ENCODE peak calls at places on chromosomes 3 and 15, in seven cellular contexts. One of them, this sample, is unnamed.

GRCh38 chr3:34703058-34703457 is 904.6 kb downstream of the PDCD6IP start:
- DNase-seq in osteoblast: no peak
- DNase-seq in left ventricle myocardium inferior: no peak
- DNase-seq in suprapubic skin: no peak
- DNase-seq in OCI-LY7: no peak
- DNase-seq in pancreas: no peak
- DNase-seq in stomach: no peak
- DNase-seq in this sample: no peak

GRCh38 chr3:139757448-139758030 is 79.8 kb upstream of the NMNAT3 start:
- DNase-seq in OCI-LY7: no peak
- DNase-seq in stomach: no peak
- DNase-seq in left ventricle myocardium inferior: no peak
- DNase-seq in osteoblast: no peak
- DNase-seq in pancreas: no peak
- DNase-seq in suprapubic skin: no peak
- DNase-seq in this sample: no peak

GRCh38 chr15:78524230-78524629 is 16.0 kb upstream of the PSMA4 start:
- DNase-seq in suprapubic skin: no peak
- DNase-seq in OCI-LY7: no peak
- DNase-seq in stomach: no peak
- DNase-seq in pancreas: no peak
- DNase-seq in osteoblast: no peak
- DNase-seq in left ventricle myocardium inferior: no peak
- DNase-seq in this sample: no peak

GRCh38 chr3:172543884-172544283 is 20.7 kb upstream of the TNFSF10 start:
- DNase-seq in osteoblast: no peak
- DNase-seq in left ventricle myocardium inferior: no peak
- DNase-seq in suprapubic skin: no peak
- DNase-seq in OCI-LY7: no peak
- DNase-seq in pancreas: no peak
- DNase-seq in stomach: no peak
- DNase-seq in this sample: no peak

GRCh38 chr3:165895919-165896318 is 58.7 kb upstream of the BCHE start:
- DNase-seq in stomach: no peak
- DNase-seq in suprapubic skin: no peak
- DNase-seq in osteoblast: no peak
- DNase-seq in left ventricle myocardium inferior: no peak
- DNase-seq in pancreas: no peak
- DNase-seq in OCI-LY7: peak; percentile 45
- DNase-seq in this sample: no peak

GRCh38 chr3:27105904-27106303 is 263.3 kb downstream of the NEK10 start:
- DNase-seq in stomach: no peak
- DNase-seq in pancreas: no peak
- DNase-seq in left ventricle myocardium inferior: no peak
- DNase-seq in OCI-LY7: no peak
- DNase-seq in suprapubic skin: no peak
- DNase-seq in osteoblast: peak; percentile 10
- DNase-seq in this sample: peak; percentile 29

GRCh38 chr15:51185213-51185619 is 90.5 kb upstream of the TNFAIP8L3 start:
- DNase-seq in pancreas: no peak
- DNase-seq in left ventricle myocardium inferior: no peak
- DNase-seq in osteoblast: no peak
- DNase-seq in OCI-LY7: no peak
- DNase-seq in suprapubic skin: no peak
- DNase-seq in stomach: no peak
- DNase-seq in this sample: no peak

GRCh38 chr15:70715840-70716510 is 47.4 kb downstream of the UACA start:
- DNase-seq in suprapubic skin: no peak
- DNase-seq in left ventricle myocardium inferior: no peak
- DNase-seq in pancreas: no peak
- DNase-seq in stomach: no peak
- DNase-seq in OCI-LY7: no peak
- DNase-seq in osteoblast: peak; percentile 69
- DNase-seq in this sample: no peak

GRCh38 chr3:138114988-138115971 is at the start of gene DZIP1L:
- DNase-seq in stomach: peak; percentile 56
- DNase-seq in suprapubic skin: peak; percentile 78
- DNase-seq in osteoblast: peak; percentile 92
- DNase-seq in left ventricle myocardium inferior: peak; percentile 69
- DNase-seq in OCI-LY7: no peak
- DNase-seq in pancreas: peak; percentile 54
- DNase-seq in this sample: peak; percentile 61

GRCh38 chr15:70195171-70195807 is 97.6 kb upstream of the TLE3 start:
- DNase-seq in suprapubic skin: no peak
- DNase-seq in OCI-LY7: no peak
- DNase-seq in osteoblast: no peak
- DNase-seq in left ventricle myocardium inferior: no peak
- DNase-seq in pancreas: no peak
- DNase-seq in stomach: no peak
- DNase-seq in this sample: no peak

GRCh38 chr3:31254483-31254882 is 278.2 kb upstream of the STT3B start:
- DNase-seq in stomach: no peak
- DNase-seq in osteoblast: no peak
- DNase-seq in left ventricle myocardium inferior: no peak
- DNase-seq in pancreas: no peak
- DNase-seq in suprapubic skin: no peak
- DNase-seq in OCI-LY7: no peak
- DNase-seq in this sample: no peak

GRCh38 chr15:53462631-53463030 is 296.8 kb downstream of the WDR72 start:
- DNase-seq in suprapubic skin: no peak
- DNase-seq in stomach: no peak
- DNase-seq in OCI-LY7: no peak
- DNase-seq in left ventricle myocardium inferior: no peak
- DNase-seq in osteoblast: no peak
- DNase-seq in pancreas: no peak
- DNase-seq in this sample: no peak

GRCh38 chr3:58093573-58094195 is 85.5 kb downstream of the FLNB start:
- DNase-seq in OCI-LY7: no peak
- DNase-seq in osteoblast: peak; percentile 87
- DNase-seq in pancreas: no peak
- DNase-seq in left ventricle myocardium inferior: no peak
- DNase-seq in stomach: no peak
- DNase-seq in suprapubic skin: no peak
- DNase-seq in this sample: no peak

GRCh38 chr3:188881954-188882641 is 289.7 kb upstream of the TPRG1 start:
- DNase-seq in left ventricle myocardium inferior: no peak
- DNase-seq in suprapubic skin: no peak
- DNase-seq in pancreas: no peak
- DNase-seq in osteoblast: peak; percentile 66
- DNase-seq in stomach: no peak
- DNase-seq in OCI-LY7: no peak
- DNase-seq in this sample: no peak

GRCh38 chr3:4726549-4726948 is 233.4 kb downstream of the ITPR1 start:
- DNase-seq in left ventricle myocardium inferior: no peak
- DNase-seq in pancreas: no peak
- DNase-seq in osteoblast: no peak
- DNase-seq in suprapubic skin: no peak
- DNase-seq in OCI-LY7: no peak
- DNase-seq in stomach: no peak
- DNase-seq in this sample: no peak

GRCh38 chr3:37751967-37752660 is 109.6 kb upstream of the CTDSPL start:
- DNase-seq in suprapubic skin: no peak
- DNase-seq in pancreas: no peak
- DNase-seq in OCI-LY7: no peak
- DNase-seq in osteoblast: no peak
- DNase-seq in stomach: no peak
- DNase-seq in left ventricle myocardium inferior: no peak
- DNase-seq in this sample: no peak

GRCh38 chr15:90412356-90413194 is 24.5 kb downstream of the IQGAP1 start:
- DNase-seq in suprapubic skin: no peak
- DNase-seq in left ventricle myocardium inferior: no peak
- DNase-seq in pancreas: peak; percentile 61
- DNase-seq in osteoblast: no peak
- DNase-seq in stomach: peak; percentile 59
- DNase-seq in OCI-LY7: peak; percentile 44
- DNase-seq in this sample: no peak

GRCh38 chr3:11131371-11131770 is 22.9 kb upstream of the HRH1 start:
- DNase-seq in osteoblast: peak; percentile 78
- DNase-seq in stomach: no peak
- DNase-seq in left ventricle myocardium inferior: no peak
- DNase-seq in pancreas: no peak
- DNase-seq in OCI-LY7: no peak
- DNase-seq in suprapubic skin: no peak
- DNase-seq in this sample: no peak

GRCh38 chr15:92636950-92637481 is 18.6 kb downstream of the FAM174B start:
- DNase-seq in suprapubic skin: no peak
- DNase-seq in OCI-LY7: no peak
- DNase-seq in pancreas: peak; percentile 91
- DNase-seq in osteoblast: no peak
- DNase-seq in stomach: peak; percentile 91
- DNase-seq in left ventricle myocardium inferior: no peak
- DNase-seq in this sample: peak; percentile 66

GRCh38 chr15:30889231-30889630 is 14.5 kb upstream of the FAN1 start:
- DNase-seq in left ventricle myocardium inferior: no peak
- DNase-seq in pancreas: no peak
- DNase-seq in osteoblast: no peak
- DNase-seq in stomach: no peak
- DNase-seq in OCI-LY7: no peak
- DNase-seq in suprapubic skin: no peak
- DNase-seq in this sample: no peak

GRCh38 chr3:140994316-140994715 is 52.7 kb downstream of the SLC25A36 start:
- DNase-seq in pancreas: no peak
- DNase-seq in left ventricle myocardium inferior: no peak
- DNase-seq in OCI-LY7: no peak
- DNase-seq in stomach: no peak
- DNase-seq in osteoblast: no peak
- DNase-seq in suprapubic skin: no peak
- DNase-seq in this sample: no peak

GRCh38 chr3:136171097-136171542 is 25.0 kb downstream of the MSL2 start:
- DNase-seq in stomach: no peak
- DNase-seq in left ventricle myocardium inferior: no peak
- DNase-seq in OCI-LY7: no peak
- DNase-seq in osteoblast: no peak
- DNase-seq in pancreas: no peak
- DNase-seq in suprapubic skin: no peak
- DNase-seq in this sample: no peak

DNA sequence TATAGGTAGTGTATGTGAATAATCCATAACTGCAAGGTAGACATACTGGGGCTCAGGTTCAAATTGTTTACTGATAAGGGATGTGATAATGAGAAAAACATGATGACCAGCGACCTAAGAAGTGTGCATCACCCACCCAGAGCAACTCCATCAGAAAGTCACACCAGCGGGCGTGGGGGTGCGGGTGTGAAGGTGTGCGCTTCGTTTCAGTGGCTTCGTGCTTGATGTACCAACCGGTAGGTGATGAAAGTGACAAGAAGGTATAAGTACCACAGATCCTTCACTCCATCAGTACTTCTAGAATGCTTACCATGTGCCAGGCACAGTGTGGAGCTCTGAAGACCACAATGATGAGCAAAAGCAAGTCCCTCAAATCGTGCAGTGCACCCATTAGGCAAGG is 11.2 kb downstream of the ANP32A start:
- DNase-seq in pancreas: no peak
- DNase-seq in osteoblast: no peak
- DNase-seq in OCI-LY7: no peak
- DNase-seq in stomach: no peak
- DNase-seq in left ventricle myocardium inferior: no peak
- DNase-seq in suprapubic skin: peak; percentile 26
- DNase-seq in this sample: no peak
- H3K36me3 ChIP-seq in pancreas: no peaks in the 10 kb centered on the region
- H3K36me3 ChIP-seq in osteoblast: no peaks in the 10 kb centered on the region
- H3K36me3 ChIP-seq in OCI-LY7: peaks cover 99% of the 10 kb centered on the region
- H3K36me3 ChIP-seq in stomach: peaks cover 19% of the 10 kb centered on the region
- H3K36me3 ChIP-seq in left ventricle myocardium inferior: no peaks in the 10 kb centered on the region
- H3K36me3 ChIP-seq in suprapubic skin: no peaks in the 10 kb centered on the region
- H3K36me3 ChIP-seq in this sample: no peaks in the 10 kb centered on the region

GRCh38 chr15:42984534-42985034 is 64.0 kb upstream of the TTBK2 start:
- DNase-seq in suprapubic skin: no peak
- DNase-seq in left ventricle myocardium inferior: no peak
- DNase-seq in stomach: no peak
- DNase-seq in OCI-LY7: no peak
- DNase-seq in pancreas: no peak
- DNase-seq in osteoblast: no peak
- DNase-seq in this sample: no peak
- TF ChIP-seq CTCF in suprapubic skin: no peak
- TF ChIP-seq CTCF in left ventricle myocardium inferior: no peak
- TF ChIP-seq CTCF in stomach: no peak
- TF ChIP-seq CTCF in OCI-LY7: peak; percentile 31
- TF ChIP-seq CTCF in pancreas: no peak
- TF ChIP-seq CTCF in osteoblast: peak; percentile 22
- TF ChIP-seq CTCF in this sample: no peak

GRCh38 chr15:25268166-25268565 is 170.7 kb downstream of the UBE3A start:
- DNase-seq in stomach: no peak
- DNase-seq in suprapubic skin: no peak
- DNase-seq in osteoblast: no peak
- DNase-seq in left ventricle myocardium inferior: no peak
- DNase-seq in pancreas: no peak
- DNase-seq in OCI-LY7: peak; percentile 27
- DNase-seq in this sample: no peak
- H3K36me3 ChIP-seq in stomach: no peaks in the 10 kb centered on the region
- H3K36me3 ChIP-seq in suprapubic skin: no peaks in the 10 kb centered on the region
- H3K36me3 ChIP-seq in osteoblast: no peaks in the 10 kb centered on the region
- H3K36me3 ChIP-seq in left ventricle myocardium inferior: no peaks in the 10 kb centered on the region
- H3K36me3 ChIP-seq in pancreas: no peaks in the 10 kb centered on the region
- H3K36me3 ChIP-seq in OCI-LY7: no peaks in the 10 kb centered on the region
- H3K36me3 ChIP-seq in this sample: no peaks in the 10 kb centered on the region

DNA sequence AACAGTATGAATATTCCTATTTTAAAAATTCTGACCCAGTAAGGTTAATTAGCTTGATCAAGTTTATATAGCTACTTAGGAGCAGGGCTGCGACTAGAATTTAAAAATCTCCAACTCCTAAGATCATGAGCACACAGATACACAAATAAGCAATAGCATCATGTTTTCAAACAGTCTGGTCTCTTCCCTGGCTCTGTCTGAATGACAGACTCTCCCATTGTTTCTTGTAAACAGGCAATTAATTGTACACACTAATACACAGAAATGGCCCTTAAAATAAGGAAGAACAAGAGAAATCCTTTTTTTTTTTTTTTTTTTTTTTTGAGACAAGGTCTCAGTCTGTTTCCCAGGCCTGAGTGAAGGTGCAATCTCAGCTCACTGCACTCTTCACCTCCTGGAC is 1064.4 kb upstream of the CFAP20DC start:
- DNase-seq in stomach: no peak
- DNase-seq in left ventricle myocardium inferior: no peak
- DNase-seq in OCI-LY7: no peak
- DNase-seq in osteoblast: no peak
- DNase-seq in pancreas: no peak
- DNase-seq in suprapubic skin: no peak
- DNase-seq in this sample: no peak
- TF ChIP-seq CTCF in stomach: no peak
- TF ChIP-seq CTCF in left ventricle myocardium inferior: no peak
- TF ChIP-seq CTCF in OCI-LY7: no peak
- TF ChIP-seq CTCF in osteoblast: no peak
- TF ChIP-seq CTCF in pancreas: no peak
- TF ChIP-seq CTCF in suprapubic skin: no peak
- TF ChIP-seq CTCF in this sample: no peak